ENCODE peak calls at places on chromosome 16, in four cellular contexts. One of them, this sample, is unnamed. For H3K36me3 and H3K4me1, the result is how much of the 10 kb centered on the place peaks cover.

GRCh38 chr16:75337430-75337829 is 86.0 kb upstream of the BCAR1 start:
- DNase-seq in vagina: no peak
- DNase-seq in stomach: no peak
- DNase-seq in mucosa of descending colon: no peak
- DNase-seq in this sample: no peak

GRCh38 chr16:51731160-51731559 is 580.1 kb upstream of the SALL1 start:
- DNase-seq in vagina: no peak
- DNase-seq in stomach: no peak
- DNase-seq in mucosa of descending colon: no peak
- DNase-seq in this sample: no peak

GRCh38 chr16:27364493-27365141 is 37.4 kb upstream of the IL21R start:
- DNase-seq in vagina: no peak
- DNase-seq in stomach: peak
- DNase-seq in mucosa of descending colon: peak
- DNase-seq in this sample: no peak

GRCh38 chr16:88769617-88770458 is 15.2 kb downstream of the PIEZO1 start:
- DNase-seq in vagina: no peak
- DNase-seq in stomach: no peak
- DNase-seq in mucosa of descending colon: peak
- DNase-seq in this sample: no peak

GRCh38 chr16:73196670-73197069 is 148.7 kb upstream of the ZFHX3 start:
- DNase-seq in vagina: no peak
- DNase-seq in stomach: peak
- DNase-seq in mucosa of descending colon: peak
- DNase-seq in this sample: peak

GRCh38 chr16:711548-712320 is 3.2 kb upstream of the METRN start:
- DNase-seq in vagina: no peak
- DNase-seq in stomach: peak
- DNase-seq in mucosa of descending colon: peak
- DNase-seq in this sample: peak

GRCh38 chr16:46875243-46875642 is 8.9 kb upstream of the GPT2 start:
- DNase-seq in vagina: no peak
- DNase-seq in stomach: no peak
- DNase-seq in mucosa of descending colon: no peak
- DNase-seq in this sample: no peak

GRCh38 chr16:68074850-68075249 is 10.3 kb upstream of the NFATC3 start:
- DNase-seq in vagina: no peak
- DNase-seq in stomach: peak
- DNase-seq in mucosa of descending colon: peak
- DNase-seq in this sample: no peak

GRCh38 chr16:17836868-17837602 is 366.3 kb upstream of the XYLT1 start:
- DNase-seq in vagina: no peak
- DNase-seq in stomach: no peak
- DNase-seq in mucosa of descending colon: no peak
- DNase-seq in this sample: no peak

GRCh38 chr16:13909872-13910303 is 10.1 kb upstream of the ERCC4 start:
- DNase-seq in vagina: no peak
- DNase-seq in stomach: peak
- DNase-seq in mucosa of descending colon: peak
- DNase-seq in this sample: no peak

GRCh38 chr16:84380405-84380804 is 12.1 kb downstream of the ATP2C2 start:
- DNase-seq in vagina: no peak
- DNase-seq in stomach: no peak
- DNase-seq in mucosa of descending colon: no peak
- DNase-seq in this sample: no peak

GRCh38 chr16:75614247-75614897 is 8.7 kb downstream of the ADAT1 start:
- DNase-seq in vagina: no peak
- DNase-seq in stomach: no peak
- DNase-seq in mucosa of descending colon: no peak
- DNase-seq in this sample: no peak

GRCh38 chr16:17318200-17318599 is 152.6 kb downstream of the XYLT1 start:
- DNase-seq in vagina: no peak
- DNase-seq in stomach: no peak
- DNase-seq in mucosa of descending colon: no peak
- DNase-seq in this sample: peak

GRCh38 chr16:25124503-25124902 is 13.0 kb downstream of the LCMT1 start:
- DNase-seq in vagina: no peak
- DNase-seq in stomach: no peak
- DNase-seq in mucosa of descending colon: no peak
- DNase-seq in this sample: no peak

GRCh38 chr16:49528564-49529150 is 155.1 kb downstream of the C16orf78 start:
- DNase-seq in vagina: no peak
- DNase-seq in stomach: no peak
- DNase-seq in mucosa of descending colon: no peak
- DNase-seq in this sample: no peak

GRCh38 chr16:75258807-75259141 is 7.3 kb upstream of the BCAR1 start:
- DNase-seq in vagina: no peak
- DNase-seq in stomach: no peak
- DNase-seq in mucosa of descending colon: no peak
- DNase-seq in this sample: no peak

GRCh38 chr16:84198401-84198800 is 7.4 kb downstream of the ADAD2 start:
- DNase-seq in vagina: no peak
- DNase-seq in stomach: no peak
- DNase-seq in mucosa of descending colon: no peak
- DNase-seq in this sample: no peak

GRCh38 chr16:17270683-17271109 is 200.1 kb downstream of the XYLT1 start:
- DNase-seq in vagina: no peak
- DNase-seq in stomach: peak
- DNase-seq in mucosa of descending colon: peak
- DNase-seq in this sample: no peak

GRCh38 chr16:27366687-27367462 is 35.1 kb upstream of the IL21R start:
- DNase-seq in vagina: no peak
- DNase-seq in stomach: no peak
- DNase-seq in mucosa of descending colon: no peak
- DNase-seq in this sample: no peak

GRCh38 chr16:50841081-50841886 is 99.4 kb downstream of the CYLD start:
- DNase-seq in vagina: no peak
- DNase-seq in stomach: no peak
- DNase-seq in mucosa of descending colon: no peak
- DNase-seq in this sample: no peak

GRCh38 chr16:84308120-84308519 is 13.4 kb downstream of the WFDC1 start:
- DNase-seq in vagina: no peak
- DNase-seq in stomach: peak
- DNase-seq in mucosa of descending colon: peak
- DNase-seq in this sample: no peak

GRCh38 chr16:24085665-24086064 is 170.5 kb upstream of the CACNG3 start:
- DNase-seq in vagina: no peak
- DNase-seq in stomach: no peak
- DNase-seq in mucosa of descending colon: no peak
- DNase-seq in this sample: no peak

GRCh38 chr16:58753711-58754134 is 19.6 kb upstream of the GOT2 start:
- DNase-seq in vagina: no peak
- DNase-seq in stomach: no peak
- DNase-seq in mucosa of descending colon: no peak
- DNase-seq in this sample: peak

GRCh38 chr16:57469917-57470470 is 7.5 kb downstream of the POLR2C start:
- DNase-seq in vagina: no peak
- DNase-seq in stomach: no peak
- DNase-seq in mucosa of descending colon: no peak
- DNase-seq in this sample: no peak

GRCh38 chr16:19008770-19009169 is 25.0 kb downstream of the TMC7 start:
- DNase-seq in vagina: no peak
- DNase-seq in stomach: no peak
- DNase-seq in mucosa of descending colon: no peak
- DNase-seq in this sample: no peak

GRCh38 chr16:17387226-17387625 is 83.5 kb downstream of the XYLT1 start:
- DNase-seq in vagina: no peak
- DNase-seq in stomach: no peak
- DNase-seq in mucosa of descending colon: no peak
- DNase-seq in this sample: no peak

DNA sequence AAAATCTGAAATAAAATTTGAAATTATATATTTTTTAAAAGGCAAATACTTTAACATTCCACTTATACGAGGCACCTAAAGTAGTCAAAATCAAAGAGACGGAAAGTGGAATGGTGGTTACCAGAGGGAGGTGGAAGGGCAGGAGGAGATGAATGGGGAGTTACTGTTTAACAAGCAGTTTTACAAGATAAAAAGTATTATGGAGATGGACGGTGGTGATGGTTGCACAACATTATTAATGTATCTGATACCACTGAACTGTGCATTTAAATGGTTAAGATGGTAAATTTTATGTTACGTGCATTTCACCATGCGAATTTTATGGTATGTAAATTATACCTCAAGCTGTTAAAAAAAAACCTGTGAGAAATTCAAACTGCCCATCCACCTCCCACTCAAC is 5.4 kb downstream of the CMC2 start:
- DNase-seq in vagina: no peak
- DNase-seq in stomach: no peak
- DNase-seq in mucosa of descending colon: no peak
- DNase-seq in this sample: no peak
- H3K36me3 ChIP-seq in vagina: under half
- H3K36me3 ChIP-seq in stomach: under half
- H3K36me3 ChIP-seq in mucosa of descending colon: under half
- H3K36me3 ChIP-seq in this sample: under half

GRCh38 chr16:69793521-69793920 is 31.4 kb downstream of the WWP2 start:
- DNase-seq in vagina: no peak
- DNase-seq in stomach: no peak
- DNase-seq in mucosa of descending colon: no peak
- DNase-seq in this sample: no peak

GRCh38 chr16:69796285-69797118 is 34.4 kb downstream of the WWP2 start:
- DNase-seq in vagina: no peak
- DNase-seq in stomach: no peak
- DNase-seq in mucosa of descending colon: peak
- DNase-seq in this sample: peak

GRCh38 chr16:69799601-69800000 is 37.5 kb downstream of the WWP2 start:
- DNase-seq in vagina: no peak
- DNase-seq in stomach: no peak
- DNase-seq in mucosa of descending colon: no peak
- DNase-seq in this sample: no peak

GRCh38 chr16:69804283-69804682 is 42.2 kb downstream of the WWP2 start:
- DNase-seq in vagina: no peak
- DNase-seq in stomach: no peak
- DNase-seq in mucosa of descending colon: no peak
- DNase-seq in this sample: no peak

GRCh38 chr16:69798466-69798865 is 36.3 kb downstream of the WWP2 start:
- DNase-seq in vagina: no peak
- DNase-seq in stomach: no peak
- DNase-seq in mucosa of descending colon: no peak
- DNase-seq in this sample: no peak
- H3K4me3 ChIP-seq in vagina: no peak
- H3K4me3 ChIP-seq in stomach: no peak
- H3K4me3 ChIP-seq in mucosa of descending colon: no peak
- H3K4me3 ChIP-seq in this sample: no peak

GRCh38 chr16:10947211-10947787 is 2.9 kb downstream of the CLEC16A start:
- DNase-seq in vagina: no peak
- DNase-seq in stomach: no peak
- DNase-seq in mucosa of descending colon: no peak
- DNase-seq in this sample: no peak

GRCh38 chr16:10950393-10950792 is 6.0 kb downstream of the CLEC16A start:
- DNase-seq in vagina: no peak
- DNase-seq in stomach: no peak
- DNase-seq in mucosa of descending colon: no peak
- DNase-seq in this sample: no peak

GRCh38 chr16:10946308-10946707 is 1.9 kb downstream of the CLEC16A start:
- DNase-seq in vagina: no peak
- DNase-seq in stomach: no peak
- DNase-seq in mucosa of descending colon: no peak
- DNase-seq in this sample: no peak

GRCh38 chr16:10951016-10951415 is 6.7 kb downstream of the CLEC16A start:
- DNase-seq in vagina: no peak
- DNase-seq in stomach: no peak
- DNase-seq in mucosa of descending colon: no peak
- DNase-seq in this sample: no peak

DNA sequence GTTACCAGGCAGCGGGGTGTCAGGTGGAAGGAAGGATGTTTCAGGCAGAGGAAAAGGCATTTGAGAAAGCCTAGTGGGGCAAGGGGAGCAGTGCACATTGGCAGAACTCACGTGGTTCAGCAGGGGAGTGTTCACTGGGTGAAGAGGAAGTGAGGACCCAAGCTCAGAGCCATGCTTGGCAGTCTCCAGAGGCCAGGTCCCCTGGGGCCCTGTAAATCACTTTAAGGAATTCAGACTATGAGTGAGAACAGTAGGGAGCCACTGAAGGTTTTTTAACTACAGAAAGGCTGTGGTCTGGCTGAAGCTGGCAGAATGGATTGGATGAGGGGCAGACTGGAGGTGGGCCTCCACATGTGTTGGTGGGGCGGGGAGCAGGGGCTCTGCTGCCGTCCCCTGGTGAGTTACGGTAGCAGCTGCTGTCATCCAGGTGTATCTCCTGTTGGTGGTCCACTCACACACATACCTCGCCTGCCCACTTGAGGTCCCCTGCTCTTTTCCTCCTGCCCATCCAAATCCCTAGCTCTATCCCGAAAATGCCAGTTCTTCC is 5.1 kb downstream of the CLEC16A start:
- DNase-seq in vagina: no peak
- DNase-seq in stomach: no peak
- DNase-seq in mucosa of descending colon: no peak
- DNase-seq in this sample: no peak
- H3K4me1 ChIP-seq in vagina: half or more
- H3K4me1 ChIP-seq in stomach: half or more
- H3K4me1 ChIP-seq in mucosa of descending colon: under half
- H3K4me1 ChIP-seq in this sample: under half

DNA sequence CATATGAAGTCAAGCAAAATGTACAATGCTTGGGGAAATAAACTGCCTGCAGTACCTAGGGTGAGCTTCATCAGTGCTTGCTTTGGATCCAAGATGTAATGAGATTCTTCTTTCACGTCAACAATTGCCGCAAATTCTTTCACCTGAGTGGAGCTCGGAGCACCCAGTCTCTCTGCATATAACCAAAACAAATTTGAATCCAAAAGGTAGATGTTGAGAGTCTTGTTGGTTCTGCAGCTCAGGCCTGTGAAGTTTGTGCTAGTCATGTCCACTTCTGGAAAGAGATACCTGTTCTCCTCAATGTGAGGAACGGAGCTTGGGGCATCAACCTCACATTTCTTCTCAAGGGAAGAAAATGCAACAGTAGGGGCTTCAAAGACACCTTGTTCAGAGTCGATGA is 23.0 kb downstream of the SNN start:
- DNase-seq in vagina: no peak
- DNase-seq in stomach: no peak
- DNase-seq in mucosa of descending colon: no peak
- DNase-seq in this sample: no peak
- H3K36me3 ChIP-seq in vagina: under half
- H3K36me3 ChIP-seq in stomach: half or more
- H3K36me3 ChIP-seq in mucosa of descending colon: under half
- H3K36me3 ChIP-seq in this sample: under half

GRCh38 chr16:86709902-86710601 is 131.7 kb downstream of the FOXL1 start:
- DNase-seq in vagina: no peak
- DNase-seq in stomach: no peak
- DNase-seq in mucosa of descending colon: no peak
- DNase-seq in this sample: no peak

GRCh38 chr16:86709103-86709502 is 130.8 kb downstream of the FOXL1 start:
- DNase-seq in vagina: no peak
- DNase-seq in stomach: no peak
- DNase-seq in mucosa of descending colon: no peak
- DNase-seq in this sample: no peak

GRCh38 chr16:86707171-86707570 is 128.8 kb downstream of the FOXL1 start:
- DNase-seq in vagina: no peak
- DNase-seq in stomach: no peak
- DNase-seq in mucosa of descending colon: no peak
- DNase-seq in this sample: no peak

GRCh38 chr16:86707581-86707980 is 129.2 kb downstream of the FOXL1 start:
- DNase-seq in vagina: no peak
- DNase-seq in stomach: no peak
- DNase-seq in mucosa of descending colon: no peak
- DNase-seq in this sample: no peak

GRCh38 chr16:86708431-86708830 is 130.1 kb downstream of the FOXL1 start:
- DNase-seq in vagina: no peak
- DNase-seq in stomach: no peak
- DNase-seq in mucosa of descending colon: no peak
- DNase-seq in this sample: no peak
- H3K4me3 ChIP-seq in vagina: no peak
- H3K4me3 ChIP-seq in stomach: no peak
- H3K4me3 ChIP-seq in mucosa of descending colon: no peak
- H3K4me3 ChIP-seq in this sample: no peak

This sample was measured in gastrocnemius medialis.